ENCODE peak calls at places on chromosome 22, in seven cellular contexts. P is neuronal stem cell, S is bronchial epithelial cell, I is Right ventricle myocardium superior, B is H54, L is neural progenitor cell, C is IMR-90. R is an unnamed sample.
A peak's percentile ranks its signal among the peaks of the same experiment; 100 is the strongest.

GRCh38 chr22:42754658-42755057 is 34.0 kb upstream of the A4GALT start:
- DNase-seq in P (no peak), S (peak; percentile 70), I (no peak), B (peak; percentile 49), L (no peak), C (peak; percentile 92), R (no peak)

GRCh38 chr22:44497218-44497903 is 672 bp downstream of the RTL6 start:
- DNase-seq in P (peak; percentile 9), S (no peak), I (peak; percentile 51), B (no peak), L (peak; percentile 40), C (peak; percentile 34), R (no peak)

GRCh38 chr22:20211409-20211996 is 56.6 kb downstream of the RTN4R start:
- DNase-seq in P (no peak), S (no peak), I (no peak), B (no peak), L (no peak), C (no peak), R (no peak)

GRCh38 chr22:48287031-48287430 is 1524.6 kb downstream of the TBC1D22A start:
- DNase-seq in P (no peak), S (no peak), I (no peak), B (no peak), L (no peak), C (no peak), R (no peak)

GRCh38 chr22:37855462-37855861 is 6.2 kb downstream of the EIF3L start:
- DNase-seq in P (no peak), S (peak; percentile 25), I (no peak), B (no peak), L (no peak), C (no peak), R (no peak)

GRCh38 chr22:40533712-40534378 is 102.7 kb downstream of the MRTFA start:
- DNase-seq in P (no peak), S (peak; percentile 82), I (no peak), B (peak; percentile 31), L (peak; percentile 12), C (peak; percentile 74), R (no peak)

GRCh38 chr22:48706934-48707748 is 1120.5 kb downstream of the BRD1 start:
- DNase-seq in P (no peak), S (no peak), I (no peak), B (no peak), L (no peak), C (no peak), R (no peak)

GRCh38 chr22:17436981-17437410 is 67.7 kb downstream of the CECR2 start:
- DNase-seq in P (peak; percentile 72), S (no peak), I (no peak), B (no peak), L (peak; percentile 93), C (no peak), R (no peak)

GRCh38 chr22:22380098-22381030 is 128.2 kb downstream of the ZNF280B start:
- DNase-seq in P (no peak), S (no peak), I (no peak), B (no peak), L (peak; percentile 53), C (no peak), R (no peak)

GRCh38 chr22:30749272-30749671 is 54.6 kb downstream of the OSBP2 start:
- DNase-seq in P (no peak), S (no peak), I (no peak), B (no peak), L (no peak), C (no peak), R (no peak)

GRCh38 chr22:22884888-22885840 is 2.5 kb upstream of the IGLL5 start:
- DNase-seq in P (no peak), S (no peak), I (no peak), B (no peak), L (no peak), C (no peak), R (no peak)

GRCh38 chr22:35834080-35834479 is 116.4 kb downstream of the APOL5 start:
- DNase-seq in P (no peak), S (no peak), I (no peak), B (no peak), L (no peak), C (no peak), R (no peak)

GRCh38 chr22:50340157-50340879 is 2.8 kb upstream of the PPP6R2 start:
- DNase-seq in P (no peak), S (no peak), I (no peak), B (no peak), L (peak; percentile 56), C (no peak), R (no peak)

GRCh38 chr22:20569059-20570058 is 61.9 kb downstream of the MED15 start:
- DNase-seq in P (no peak), S (peak; percentile 91), I (peak; percentile 84), B (peak; percentile 87), L (no peak), C (peak; percentile 99), R (no peak)

GRCh38 chr22:21766933-21767462 is 31.4 kb upstream of the YPEL1 start:
- DNase-seq in P (no peak), S (no peak), I (no peak), B (no peak), L (no peak), C (no peak), R (no peak)

GRCh38 chr22:20205964-20206708 is 55.3 kb upstream of the CCDC188 start:
- DNase-seq in P (no peak), S (peak; percentile 77), I (peak; percentile 80), B (peak; percentile 54), L (no peak), C (peak; percentile 63), R (no peak)

GRCh38 chr22:25013634-25014033 is 61.1 kb downstream of the KIAA1671 start:
- DNase-seq in P (no peak), S (peak; percentile 54), I (no peak), B (peak; percentile 21), L (no peak), C (no peak), R (no peak)